ENCODE peak calls at places on chromosomes 12 and 14, in eight cellular contexts. G is HepG2; N is MM.1S; C is fibroblast of lung; F is GM12878; V is AG09309; R is astrocyte of the spinal cord; T is CD8-positive, alpha-beta T cell. P is an unnamed sample.

GRCh38 chr14:104294983-104295680 is 156.7 kb downstream of the KIF26A start:
- DNase-seq in G (no peak), N (no peak), C (no peak), F (no peak), V (no peak), R (no peak), T (no peak), P (no peak)

GRCh38 chr12:78229491-78230209 is 399.0 kb downstream of the NAV3 start:
- DNase-seq in G (peak; percentile 28), N (peak; percentile 79), C (peak; percentile 54), F (peak; percentile 21), V (peak; percentile 21), R (peak; percentile 45), T (no peak), P (peak; percentile 14)

GRCh38 chr14:27181304-27181703 is 583.5 kb upstream of the NOVA1 start:
- DNase-seq in G (no peak), N (no peak), C (no peak), F (no peak), V (no peak), R (no peak), T (no peak), P (no peak)

GRCh38 chr12:101773560-101774206 is 34.4 kb upstream of the SYCP3 start:
- DNase-seq in G (peak; percentile 44), N (peak; percentile 59), C (peak; percentile 81), F (peak; percentile 41), V (peak; percentile 27), R (peak; percentile 77), T (peak; percentile 59), P (peak; percentile 55)

GRCh38 chr12:53048780-53049401 is 974 bp upstream of the TNS2 start:
- DNase-seq in G (peak; percentile 40), N (no peak), C (peak; percentile 79), F (no peak), V (no peak), R (peak; percentile 74), T (no peak), P (no peak)

GRCh38 chr12:106417926-106418910 is 60.7 kb downstream of the POLR3B start:
- DNase-seq in G (peak; percentile 69), N (no peak), C (peak; percentile 65), F (no peak), V (peak; percentile 38), R (peak; percentile 73), T (no peak), P (no peak)

GRCh38 chr12:117574655-117575054 is 213.2 kb upstream of the NOS1 start:
- DNase-seq in G (no peak), N (no peak), C (no peak), F (no peak), V (no peak), R (no peak), T (no peak), P (no peak)

GRCh38 chr12:85781751-85782150 is 54.5 kb downstream of the RASSF9 start:
- DNase-seq in G (no peak), N (no peak), C (no peak), F (no peak), V (no peak), R (no peak), T (no peak), P (no peak)

GRCh38 chr12:121209221-121209620 is 708 bp upstream of the P2RX4 start:
- DNase-seq in G (no peak), N (no peak), C (no peak), F (no peak), V (no peak), R (no peak), T (no peak), P (no peak)

GRCh38 chr14:100815478-100816285 is 10.2 kb upstream of the MEG3 start:
- DNase-seq in G (peak; percentile 91), N (no peak), C (peak; percentile 84), F (no peak), V (peak; percentile 33), R (peak; percentile 72), T (no peak), P (no peak)

GRCh38 chr14:29749327-29749726 is 178.3 kb downstream of the PRKD1 start:
- DNase-seq in G (no peak), N (no peak), C (peak; percentile 79), F (no peak), V (no peak), R (peak; percentile 82), T (no peak), P (no peak)

GRCh38 chr12:39441963-39442894 is 691 bp downstream of the KIF21A start:
- DNase-seq in G (peak; percentile 39), N (peak; percentile 33), C (peak; percentile 11), F (no peak), V (no peak), R (peak; percentile 27), T (peak; percentile 7), P (no peak)

GRCh38 chr14:105055736-105056302 is 9.4 kb downstream of the GPR132 start:
- DNase-seq in G (no peak), N (no peak), C (no peak), F (no peak), V (no peak), R (no peak), T (no peak), P (no peak)

GRCh38 chr12:79251356-79251755 is 386.8 kb downstream of the SYT1 start:
- DNase-seq in G (no peak), N (no peak), C (peak; percentile 23), F (no peak), V (no peak), R (peak; percentile 31), T (no peak), P (no peak)

GRCh38 chr12:124727244-124727673 is 136.4 kb downstream of the SCARB1 start:
- DNase-seq in G (peak; percentile 67), N (peak; percentile 7), C (peak; percentile 48), F (no peak), V (no peak), R (no peak), T (no peak), P (no peak)

GRCh38 chr14:36941783-36942521 is 230.5 kb downstream of the SLC25A21 start:
- DNase-seq in G (peak; percentile 62), N (peak; percentile 24), C (peak; percentile 69), F (no peak), V (no peak), R (peak; percentile 68), T (peak; percentile 22), P (peak; percentile 51)

GRCh38 chr12:2686280-2686646 is 108.5 kb upstream of the FKBP4 start:
- DNase-seq in G (no peak), N (no peak), C (no peak), F (no peak), V (no peak), R (no peak), T (no peak), P (no peak)

GRCh38 chr12:6323340-6323994 is 13.0 kb downstream of the PLEKHG6 start:
- DNase-seq in G (peak; percentile 78), N (peak; percentile 79), C (peak; percentile 94), F (peak; percentile 71), V (peak; percentile 85), R (peak; percentile 95), T (no peak), P (peak; percentile 51)

GRCh38 chr14:99432491-99432890 is 48.2 kb downstream of the SETD3 start:
- DNase-seq in G (no peak), N (no peak), C (no peak), F (no peak), V (no peak), R (no peak), T (no peak), P (no peak)

GRCh38 chr12:43113153-43113552 is 438.9 kb downstream of the ADAMTS20 start:
- DNase-seq in G (no peak), N (no peak), C (peak; percentile 17), F (no peak), V (peak; percentile 72), R (peak; percentile 46), T (no peak), P (no peak)

GRCh38 chr12:53277981-53278380 is 9.9 kb downstream of the ESPL1 start:
- DNase-seq in G (no peak), N (no peak), C (no peak), F (no peak), V (no peak), R (no peak), T (no peak), P (no peak)

GRCh38 chr14:76917759-76918175 is 91.6 kb downstream of the LRRC74A start:
- DNase-seq in G (no peak), N (no peak), C (no peak), F (no peak), V (no peak), R (peak; percentile 30), T (no peak), P (no peak)
- H3K4me3 ChIP-seq in G (no peak overlapping the region), N (no peak overlapping the region), C (peak overlapping the region; percentile 5), F (no peak overlapping the region), V (no peak overlapping the region), R (no peak overlapping the region), T (no peak overlapping the region), P (peak overlapping the region; percentile 57)

DNA sequence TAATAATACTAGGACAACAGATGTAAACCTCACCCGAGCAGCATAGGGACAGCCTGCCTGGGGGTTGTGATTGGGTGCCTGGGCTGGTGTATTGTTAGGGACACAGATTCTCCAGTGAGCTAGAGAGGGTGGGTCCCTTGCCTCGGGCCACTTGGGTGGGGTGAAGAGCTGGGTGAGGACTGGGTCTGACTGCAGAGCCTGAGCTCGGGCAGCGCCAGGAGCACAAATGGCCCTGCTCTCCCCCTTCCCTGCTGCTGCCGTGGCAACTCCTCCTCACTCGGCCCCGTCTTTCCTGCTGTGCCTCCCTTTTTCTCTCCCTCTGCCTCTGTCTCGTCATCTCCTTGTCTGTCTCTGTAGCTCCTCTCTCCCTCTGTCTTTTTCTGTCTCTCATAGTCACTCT is 115.4 kb downstream of the GLT1D1 start:
- DNase-seq in G (no peak), N (no peak), C (no peak), F (no peak), V (no peak), R (no peak), T (no peak), P (no peak)
- H3K4me3 ChIP-seq in G (no peak overlapping the region), N (no peak overlapping the region), C (no peak overlapping the region), F (no peak overlapping the region), V (no peak overlapping the region), R (no peak overlapping the region), T (no peak overlapping the region), P (no peak overlapping the region)

GRCh38 chr14:50001146-50001998 is 108.5 kb downstream of the ARF6 start:
- DNase-seq in G (peak; percentile 86), N (peak; percentile 80), C (no peak), F (no peak), V (peak; percentile 62), R (peak; percentile 88), T (peak; percentile 52), P (no peak)
- H3K4me3 ChIP-seq in G (peak overlapping the region; percentile 80), N (peak overlapping the region; percentile 44), C (peak overlapping the region; percentile 33), F (peak overlapping the region; percentile 57), V (no peak overlapping the region), R (no peak overlapping the region), T (peak overlapping the region; percentile 45), P (peak overlapping the region; percentile 65)

GRCh38 chr14:22546722-22547071 is 42.3 kb downstream of the DAD1 start:
- DNase-seq in G (no peak), N (no peak), C (no peak), F (no peak), V (no peak), R (no peak), T (no peak), P (no peak)
- H3K4me3 ChIP-seq in G (no peak overlapping the region), N (no peak overlapping the region), C (no peak overlapping the region), F (no peak overlapping the region), V (no peak overlapping the region), R (no peak overlapping the region), T (peak overlapping the region; percentile 44), P (peak overlapping the region; percentile 49)

P was measured in SK-N-MC.